ENCODE peak calls at places on chromosomes 6 and 20, in eight cellular contexts. One of them, this sample, is unnamed.

GRCh38 chr20:25076731-25077609 is 5.0 kb downstream of the VSX1 start:
- DNase-seq in H9: peak
- DNase-seq in brain microvascular endothelial cell: no peak
- DNase-seq in fibroblast of lung: peak
- DNase-seq in esophagus squamous epithelium: no peak
- DNase-seq in A549: peak
- DNase-seq in Calu3: peak
- DNase-seq in coronary artery: peak
- DNase-seq in this sample: peak

GRCh38 chr20:35472209-35472608 is 16.8 kb downstream of the CEP250 start:
- DNase-seq in H9: no peak
- DNase-seq in brain microvascular endothelial cell: no peak
- DNase-seq in fibroblast of lung: no peak
- DNase-seq in esophagus squamous epithelium: no peak
- DNase-seq in A549: no peak
- DNase-seq in Calu3: no peak
- DNase-seq in coronary artery: no peak
- DNase-seq in this sample: no peak

GRCh38 chr6:137105375-137105774 is 60.6 kb upstream of the IL20RA start:
- DNase-seq in H9: no peak
- DNase-seq in brain microvascular endothelial cell: no peak
- DNase-seq in fibroblast of lung: no peak
- DNase-seq in esophagus squamous epithelium: no peak
- DNase-seq in A549: no peak
- DNase-seq in Calu3: no peak
- DNase-seq in coronary artery: no peak
- DNase-seq in this sample: no peak

GRCh38 chr6:119066426-119067001 is 11.9 kb downstream of the FAM184A start:
- DNase-seq in H9: no peak
- DNase-seq in brain microvascular endothelial cell: no peak
- DNase-seq in fibroblast of lung: no peak
- DNase-seq in esophagus squamous epithelium: no peak
- DNase-seq in A549: no peak
- DNase-seq in Calu3: no peak
- DNase-seq in coronary artery: no peak
- DNase-seq in this sample: no peak

GRCh38 chr6:158799051-158799792 is 19.9 kb downstream of the EZR start:
- DNase-seq in H9: no peak
- DNase-seq in brain microvascular endothelial cell: peak
- DNase-seq in fibroblast of lung: peak
- DNase-seq in esophagus squamous epithelium: no peak
- DNase-seq in A549: peak
- DNase-seq in Calu3: peak
- DNase-seq in coronary artery: no peak
- DNase-seq in this sample: peak

GRCh38 chr6:1379810-1380198 is 9.6 kb upstream of the FOXF2 start:
- DNase-seq in H9: no peak
- DNase-seq in brain microvascular endothelial cell: no peak
- DNase-seq in fibroblast of lung: no peak
- DNase-seq in esophagus squamous epithelium: no peak
- DNase-seq in A549: no peak
- DNase-seq in Calu3: no peak
- DNase-seq in coronary artery: no peak
- DNase-seq in this sample: no peak

GRCh38 chr6:168045706-168046620 is 33.0 kb downstream of the FRMD1 start:
- DNase-seq in H9: no peak
- DNase-seq in brain microvascular endothelial cell: no peak
- DNase-seq in fibroblast of lung: no peak
- DNase-seq in esophagus squamous epithelium: no peak
- DNase-seq in A549: no peak
- DNase-seq in Calu3: no peak
- DNase-seq in coronary artery: no peak
- DNase-seq in this sample: no peak

GRCh38 chr6:111011360-111012142 is 29.7 kb downstream of the RPF2 start:
- DNase-seq in H9: no peak
- DNase-seq in brain microvascular endothelial cell: peak
- DNase-seq in fibroblast of lung: peak
- DNase-seq in esophagus squamous epithelium: no peak
- DNase-seq in A549: peak
- DNase-seq in Calu3: peak
- DNase-seq in coronary artery: no peak
- DNase-seq in this sample: peak

GRCh38 chr6:43687079-43687436 is 533 bp downstream of the MRPS18A start:
- DNase-seq in H9: no peak
- DNase-seq in brain microvascular endothelial cell: no peak
- DNase-seq in fibroblast of lung: no peak
- DNase-seq in esophagus squamous epithelium: no peak
- DNase-seq in A549: no peak
- DNase-seq in Calu3: no peak
- DNase-seq in coronary artery: no peak
- DNase-seq in this sample: no peak

GRCh38 chr20:59661141-59661540 is 56.8 kb downstream of the PHACTR3 start:
- DNase-seq in H9: no peak
- DNase-seq in brain microvascular endothelial cell: no peak
- DNase-seq in fibroblast of lung: no peak
- DNase-seq in esophagus squamous epithelium: no peak
- DNase-seq in A549: no peak
- DNase-seq in Calu3: no peak
- DNase-seq in coronary artery: peak
- DNase-seq in this sample: no peak

GRCh38 chr20:52962183-52962582 is 10.0 kb upstream of the TSHZ2 start:
- DNase-seq in H9: no peak
- DNase-seq in brain microvascular endothelial cell: no peak
- DNase-seq in fibroblast of lung: no peak
- DNase-seq in esophagus squamous epithelium: no peak
- DNase-seq in A549: no peak
- DNase-seq in Calu3: no peak
- DNase-seq in coronary artery: no peak
- DNase-seq in this sample: no peak

GRCh38 chr20:48051810-48052491 is 266.7 kb upstream of the SULF2 start:
- DNase-seq in H9: no peak
- DNase-seq in brain microvascular endothelial cell: peak
- DNase-seq in fibroblast of lung: peak
- DNase-seq in esophagus squamous epithelium: no peak
- DNase-seq in A549: no peak
- DNase-seq in Calu3: peak
- DNase-seq in coronary artery: no peak
- DNase-seq in this sample: peak

GRCh38 chr6:25046942-25047341 is 111.2 kb upstream of the RIPOR2 start:
- DNase-seq in H9: no peak
- DNase-seq in brain microvascular endothelial cell: no peak
- DNase-seq in fibroblast of lung: no peak
- DNase-seq in esophagus squamous epithelium: no peak
- DNase-seq in A549: no peak
- DNase-seq in Calu3: no peak
- DNase-seq in coronary artery: no peak
- DNase-seq in this sample: no peak

GRCh38 chr6:16524380-16524707 is 236.9 kb downstream of the ATXN1 start:
- DNase-seq in H9: no peak
- DNase-seq in brain microvascular endothelial cell: peak
- DNase-seq in fibroblast of lung: peak
- DNase-seq in esophagus squamous epithelium: no peak
- DNase-seq in A549: no peak
- DNase-seq in Calu3: no peak
- DNase-seq in coronary artery: no peak
- DNase-seq in this sample: peak

GRCh38 chr6:116410945-116411623 is 40.3 kb downstream of the DSE start:
- DNase-seq in H9: no peak
- DNase-seq in brain microvascular endothelial cell: peak
- DNase-seq in fibroblast of lung: peak
- DNase-seq in esophagus squamous epithelium: no peak
- DNase-seq in A549: no peak
- DNase-seq in Calu3: no peak
- DNase-seq in coronary artery: no peak
- DNase-seq in this sample: peak

GRCh38 chr20:57589728-57590484 is 29.0 kb downstream of the PCK1 start:
- DNase-seq in H9: no peak
- DNase-seq in brain microvascular endothelial cell: no peak
- DNase-seq in fibroblast of lung: no peak
- DNase-seq in esophagus squamous epithelium: no peak
- DNase-seq in A549: no peak
- DNase-seq in Calu3: no peak
- DNase-seq in coronary artery: no peak
- DNase-seq in this sample: no peak

GRCh38 chr20:51326241-51326819 is 216.2 kb downstream of the NFATC2 start:
- DNase-seq in H9: peak
- DNase-seq in brain microvascular endothelial cell: peak
- DNase-seq in fibroblast of lung: peak
- DNase-seq in esophagus squamous epithelium: no peak
- DNase-seq in A549: peak
- DNase-seq in Calu3: peak
- DNase-seq in coronary artery: no peak
- DNase-seq in this sample: peak

DNA sequence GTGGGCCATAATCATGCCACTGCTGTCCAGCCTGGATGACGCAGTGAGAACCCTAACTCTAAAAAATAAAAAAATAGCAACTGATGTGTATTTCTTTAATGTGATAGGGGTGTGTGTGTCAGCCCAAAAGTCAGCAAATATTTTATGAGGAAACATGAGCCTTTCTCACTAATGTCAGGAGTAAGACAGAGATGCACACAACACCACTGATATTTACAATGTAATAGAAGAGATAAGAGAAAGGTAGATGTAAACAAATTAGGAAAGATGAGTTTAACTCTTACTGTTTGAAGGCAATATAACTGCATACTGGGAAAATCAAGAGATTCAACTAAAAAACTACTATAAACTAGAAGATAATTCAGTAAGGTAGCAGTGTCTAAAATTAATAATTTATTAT is 100.0 kb upstream of the BEND3 start:
- DNase-seq in H9: no peak
- DNase-seq in brain microvascular endothelial cell: no peak
- DNase-seq in fibroblast of lung: no peak
- DNase-seq in esophagus squamous epithelium: no peak
- DNase-seq in A549: no peak
- DNase-seq in Calu3: no peak
- DNase-seq in coronary artery: no peak
- DNase-seq in this sample: no peak
- TF ChIP-seq CTCF in H9: no peak
- TF ChIP-seq CTCF in brain microvascular endothelial cell: no peak
- TF ChIP-seq CTCF in fibroblast of lung: no peak
- TF ChIP-seq CTCF in esophagus squamous epithelium: no peak
- TF ChIP-seq CTCF in A549: no peak
- TF ChIP-seq CTCF in Calu3: no peak
- TF ChIP-seq CTCF in coronary artery: no peak
- TF ChIP-seq CTCF in this sample: no peak

DNA sequence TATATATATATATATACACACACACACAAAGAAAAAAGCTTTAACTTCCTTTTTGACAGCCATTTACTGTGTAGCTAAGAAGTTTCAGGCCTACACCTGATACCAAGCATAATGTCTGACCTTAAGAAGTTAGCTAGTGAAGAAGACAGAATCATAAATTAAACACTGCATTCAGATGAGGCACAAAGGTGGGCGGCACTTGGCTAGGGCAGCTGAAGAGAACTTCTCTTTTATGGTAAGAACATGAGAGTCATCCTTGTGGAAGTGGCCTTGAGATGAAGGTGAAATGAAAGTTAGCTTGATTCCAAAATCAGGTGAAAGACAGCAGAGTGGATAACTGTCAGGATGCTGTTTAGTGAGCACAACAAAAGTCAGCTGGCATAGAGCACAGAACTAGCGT is 46.5 kb downstream of the HTR1B start:
- DNase-seq in H9: no peak
- DNase-seq in brain microvascular endothelial cell: no peak
- DNase-seq in fibroblast of lung: no peak
- DNase-seq in esophagus squamous epithelium: no peak
- DNase-seq in A549: no peak
- DNase-seq in Calu3: no peak
- DNase-seq in coronary artery: no peak
- DNase-seq in this sample: no peak
- TF ChIP-seq CTCF in H9: no peak
- TF ChIP-seq CTCF in brain microvascular endothelial cell: no peak
- TF ChIP-seq CTCF in fibroblast of lung: no peak
- TF ChIP-seq CTCF in esophagus squamous epithelium: no peak
- TF ChIP-seq CTCF in A549: no peak
- TF ChIP-seq CTCF in Calu3: no peak
- TF ChIP-seq CTCF in coronary artery: no peak
- TF ChIP-seq CTCF in this sample: no peak

DNA sequence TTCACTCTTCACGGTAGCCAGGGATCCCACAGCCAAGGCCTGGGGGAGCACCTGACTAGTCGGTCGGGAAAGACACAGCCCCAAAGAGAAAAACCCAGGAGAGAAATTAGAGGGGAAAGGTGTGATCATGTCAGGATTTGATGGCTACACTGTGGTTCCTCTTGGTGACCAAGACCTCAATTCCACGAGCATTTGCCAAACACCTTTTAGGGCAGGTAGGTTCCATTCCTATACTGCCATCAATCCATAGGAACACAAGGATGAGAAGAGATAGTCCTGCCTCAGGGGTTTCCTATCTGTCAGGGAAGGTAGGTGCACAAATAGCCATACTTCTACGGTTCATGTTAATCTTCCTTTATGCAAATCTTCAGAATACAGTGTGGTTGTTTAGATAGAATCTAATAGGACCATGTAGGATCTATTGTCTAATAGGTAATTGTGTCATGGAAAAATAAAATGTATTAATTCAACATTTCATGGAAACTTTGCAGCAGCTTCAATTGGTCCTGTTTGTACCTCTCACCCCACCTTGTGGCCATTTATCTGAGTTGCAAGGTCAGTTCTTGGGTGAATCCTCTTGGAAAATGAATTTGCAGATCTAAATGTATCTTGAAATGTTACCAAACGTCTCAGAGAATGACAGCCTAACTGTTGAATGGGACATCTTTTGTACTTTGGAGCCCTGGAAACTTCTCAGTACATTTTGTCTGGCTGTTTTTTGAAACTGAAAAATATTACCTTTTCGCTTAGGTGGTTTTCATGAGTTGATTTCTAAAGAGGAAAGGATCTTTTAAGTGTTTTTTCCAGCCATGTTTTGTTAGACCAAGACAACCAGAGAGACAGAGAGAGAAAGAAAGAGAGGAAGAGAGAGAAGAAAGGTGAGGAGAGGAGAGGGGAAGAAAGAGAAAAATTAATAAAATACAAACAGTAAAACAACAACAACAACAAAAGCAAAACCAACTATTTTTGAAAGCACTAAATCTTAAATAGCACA is 33.7 kb upstream of the IYD start:
- DNase-seq in H9: peak
- DNase-seq in brain microvascular endothelial cell: peak
- DNase-seq in fibroblast of lung: peak
- DNase-seq in esophagus squamous epithelium: no peak
- DNase-seq in A549: peak
- DNase-seq in Calu3: peak
- DNase-seq in coronary artery: no peak
- DNase-seq in this sample: peak
- TF ChIP-seq CTCF in H9: peak
- TF ChIP-seq CTCF in brain microvascular endothelial cell: peak
- TF ChIP-seq CTCF in fibroblast of lung: peak
- TF ChIP-seq CTCF in esophagus squamous epithelium: peak
- TF ChIP-seq CTCF in A549: peak
- TF ChIP-seq CTCF in Calu3: peak
- TF ChIP-seq CTCF in coronary artery: peak
- TF ChIP-seq CTCF in this sample: peak

DNA sequence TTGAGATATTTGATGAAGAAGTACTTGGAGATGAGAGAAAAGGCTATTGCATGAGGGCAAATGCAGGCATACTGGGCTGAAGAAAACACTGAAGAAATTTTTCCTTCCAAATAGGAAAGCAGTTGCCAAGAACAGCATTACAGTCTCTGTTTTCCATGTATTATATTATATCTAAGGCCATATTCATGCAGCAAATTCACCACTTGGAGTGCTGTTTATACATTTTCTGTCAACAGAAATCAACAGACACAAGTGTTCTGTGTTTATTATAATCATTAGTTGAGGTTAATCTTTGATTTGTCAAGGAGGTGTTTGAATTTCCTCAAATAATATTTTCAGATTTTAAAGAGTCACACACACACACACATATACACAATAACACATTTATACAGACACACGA is 268.8 kb upstream of the PLCB4 start:
- DNase-seq in H9: no peak
- DNase-seq in brain microvascular endothelial cell: no peak
- DNase-seq in fibroblast of lung: no peak
- DNase-seq in esophagus squamous epithelium: no peak
- DNase-seq in A549: peak
- DNase-seq in Calu3: no peak
- DNase-seq in coronary artery: no peak
- DNase-seq in this sample: peak
- TF ChIP-seq CTCF in H9: no peak
- TF ChIP-seq CTCF in brain microvascular endothelial cell: no peak
- TF ChIP-seq CTCF in fibroblast of lung: no peak
- TF ChIP-seq CTCF in esophagus squamous epithelium: no peak
- TF ChIP-seq CTCF in A549: peak
- TF ChIP-seq CTCF in Calu3: no peak
- TF ChIP-seq CTCF in coronary artery: no peak
- TF ChIP-seq CTCF in this sample: no peak